ENCODE peak calls at places on chromosome 1, in six cellular contexts. J is fibroblast of gingiva, R is lower lobe of right lung, K is H54, V is NCI-H146, M is ELR. A is an unnamed sample.

GRCh38 chr1:225461533-225462428 is 33.9 kb upstream of the LBR start:
- DNase-seq in K (no peak), M (no peak), J (peak), R (no peak), V (no peak), A (no peak)

GRCh38 chr1:243346481-243346880 is 90.6 kb downstream of the SDCCAG8 start:
- DNase-seq in V (no peak), R (no peak), J (no peak), K (no peak), M (no peak), A (no peak)

GRCh38 chr1:206904423-206905142 is 7.3 kb downstream of the IL24 start:
- DNase-seq in V (no peak), J (no peak), M (no peak), K (no peak), R (no peak), A (no peak)

GRCh38 chr1:78839704-78840277 is 166.7 kb downstream of the ADGRL4 start:
- DNase-seq in M (peak), K (no peak), J (peak), R (no peak), V (peak), A (no peak)

GRCh38 chr1:60280764-60281278 is 207.3 kb upstream of the C1orf87 start:
- DNase-seq in M (no peak), V (peak), R (no peak), K (no peak), J (no peak), A (no peak)

GRCh38 chr1:214439352-214440119 is 111.9 kb downstream of the PTPN14 start:
- DNase-seq in J (no peak), K (no peak), V (peak), R (no peak), M (no peak), A (no peak)

GRCh38 chr1:97379387-97380075 is 541.3 kb downstream of the DPYD start:
- DNase-seq in J (peak), V (no peak), R (no peak), M (peak), K (no peak), A (peak)

GRCh38 chr1:173038875-173039554 is 11.7 kb downstream of the TNFSF18 start:
- DNase-seq in R (no peak), J (no peak), M (no peak), K (no peak), V (no peak), A (no peak)

GRCh38 chr1:68571499-68571898 is 74.6 kb upstream of the DEPDC1 start:
- DNase-seq in M (peak), R (no peak), K (no peak), V (no peak), J (peak), A (peak)

GRCh38 chr1:30106125-30106524 is 617.3 kb downstream of the MATN1 start:
- DNase-seq in J (no peak), K (no peak), R (no peak), V (no peak), M (peak), A (no peak)

GRCh38 chr1:226351709-226352108 is 42.7 kb upstream of the LIN9 start:
- DNase-seq in K (no peak), V (no peak), M (peak), J (no peak), R (no peak), A (no peak)

GRCh38 chr1:147185442-147185841 is 13.2 kb upstream of the PRKAB2 start:
- DNase-seq in J (no peak), M (no peak), V (peak), R (no peak), K (no peak), A (no peak)

GRCh38 chr1:110668523-110668922 is 6.2 kb downstream of the KCNA3 start:
- DNase-seq in R (no peak), J (no peak), V (no peak), K (no peak), M (no peak), A (no peak)

GRCh38 chr1:171805395-171806115 is 24.1 kb downstream of the METTL13 start:
- DNase-seq in K (no peak), V (no peak), J (no peak), R (no peak), M (no peak), A (no peak)

A was measured in stromal cell of bone marrow.